ENCODE peak calls at places on chromosomes 16 and 17, in five cellular contexts. Q is stimulated activated CD8-positive, alpha-beta memory T cell treated with anti-CD3 and anti-CD28 coated beads, Interleukin-2, amount 100 ng/mL, for 48 hours; P is DMS53; S is BJ; G is stimulated activated CD4-positive, alpha-beta T cell treated with anti-CD3 and anti-CD28 coated beads, TNF-alpha, amount 100 ng/mL, for 4 hours. W is an unnamed sample.

GRCh38 chr17:73639926-73640325 is 4.3 kb downstream of the SDK2 start:
- DNase-seq in G (no peak), Q (no peak), P (peak), S (no peak), W (peak)

GRCh38 chr17:47102914-47103313 is 86.2 kb downstream of the CDC27 start:
- DNase-seq in G (no peak), S (no peak), P (no peak), Q (no peak), W (no peak)

GRCh38 chr17:42097691-42098661 is at the start of gene ZNF385C:
- DNase-seq in G (peak), Q (no peak), P (peak), S (no peak), W (peak)

GRCh38 chr16:886802-887731 is 83.7 kb downstream of the LMF1 start:
- DNase-seq in S (no peak), Q (no peak), P (no peak), G (no peak), W (no peak)

GRCh38 chr17:80585880-80586279 is 41.2 kb downstream of the RPTOR start:
- DNase-seq in P (no peak), G (no peak), Q (no peak), S (no peak), W (no peak)

GRCh38 chr16:20870122-20870521 is 30.0 kb downstream of the DCUN1D3 start:
- DNase-seq in G (no peak), S (no peak), Q (no peak), P (no peak), W (no peak)

GRCh38 chr16:85569615-85570212 is 43.4 kb upstream of the GSE1 start:
- DNase-seq in S (no peak), Q (peak), G (no peak), P (no peak), W (peak)

GRCh38 chr17:48259710-48260291 is 152.2 kb downstream of the SNX11 start:
- DNase-seq in Q (no peak), G (no peak), P (peak), S (no peak), W (peak)

GRCh38 chr16:17590711-17591654 is 120.2 kb upstream of the XYLT1 start:
- DNase-seq in P (no peak), G (peak), Q (peak), S (no peak), W (no peak)

GRCh38 chr17:74520790-74521480 is 10.3 kb downstream of the CD300LB start:
- DNase-seq in G (no peak), S (no peak), Q (no peak), P (peak), W (no peak)

GRCh38 chr17:42321555-42321954 is 33.3 kb downstream of the STAT5A start:
- DNase-seq in P (no peak), Q (no peak), G (no peak), S (no peak), W (no peak)

GRCh38 chr17:50033316-50033715 is 22.6 kb upstream of the ITGA3 start:
- DNase-seq in G (no peak), S (no peak), Q (no peak), P (no peak), W (no peak)

GRCh38 chr17:61155590-61156181 is 244.0 kb upstream of the TBX2 start:
- DNase-seq in G (no peak), Q (no peak), S (no peak), P (no peak), W (no peak)

GRCh38 chr17:7315570-7316243 is 547 bp upstream of the GPS2 start:
- DNase-seq in Q (no peak), G (no peak), S (no peak), P (peak), W (no peak)

GRCh38 chr16:53743149-53743566 is 39.2 kb downstream of the FTO start:
- DNase-seq in G (no peak), P (peak), S (no peak), Q (no peak), W (peak)

GRCh38 chr16:3945751-3946603 is 65.5 kb upstream of the CREBBP start:
- DNase-seq in S (peak), P (peak), Q (no peak), G (no peak), W (no peak)

GRCh38 chr17:74960739-74961342 is 11.7 kb downstream of the HID1 start:
- DNase-seq in Q (peak), S (no peak), P (peak), G (peak), W (no peak)

GRCh38 chr17:80427366-80428282 is 12.7 kb downstream of the ENDOV start:
- DNase-seq in G (no peak), Q (no peak), S (no peak), P (no peak), W (no peak)

W was measured in COR-L47.